ENCODE peak calls at places on chromosomes 12 and 14, in ten cellular contexts. X, Y, Q, D, K, O, B, N, C and J are unnamed samples. For H4K20me1, the result is how much of the 10 kb centered on the place peaks cover.

GRCh38 chr12:92055877-92056276 is 89.8 kb downstream of the BTG1 start:
- DNase-seq in B (no peak), X (no peak), K (no peak), D (no peak), C (no peak), N (no peak), Q (no peak), O (peak), Y (no peak), J (peak)

GRCh38 chr12:92493816-92494215 is 209.0 kb upstream of the PLEKHG7 start:
- DNase-seq in O (no peak), B (no peak), D (peak), Y (no peak), C (no peak), N (no peak), K (no peak), X (peak), Q (no peak), J (peak)

GRCh38 chr14:100857196-100857922 is 31.4 kb downstream of the MEG3 start:
- DNase-seq in B (no peak), O (no peak), K (no peak), D (no peak), N (no peak), Y (no peak), C (no peak), X (no peak), Q (no peak), J (no peak)

GRCh38 chr12:110249716-110250225 is 31.3 kb upstream of the ATP2A2 start:
- DNase-seq in B (no peak), K (no peak), N (no peak), Y (no peak), X (no peak), C (no peak), Q (no peak), O (no peak), D (no peak), J (no peak)

GRCh38 chr14:76929927-76930326 is 98.6 kb downstream of the IRF2BPL start:
- DNase-seq in Y (no peak), Q (no peak), D (no peak), C (no peak), X (peak), O (no peak), K (no peak), B (peak), N (no peak), J (peak)

GRCh38 chr14:91374897-91375747 is 42.5 kb downstream of the CCDC88C start:
- DNase-seq in Y (peak), B (no peak), Q (no peak), N (no peak), O (no peak), X (no peak), D (no peak), K (no peak), C (peak), J (peak)

GRCh38 chr14:61690039-61690438 is 5.3 kb upstream of the HIF1A start:
- DNase-seq in Q (no peak), D (peak), K (no peak), B (no peak), O (no peak), C (no peak), X (peak), N (no peak), Y (no peak), J (no peak)

GRCh38 chr12:111224196-111225066 is 144.5 kb downstream of the PHETA1 start:
- DNase-seq in O (no peak), Q (no peak), N (no peak), B (no peak), Y (no peak), X (no peak), C (peak), D (no peak), K (no peak), J (no peak)

GRCh38 chr12:20601668-20602280 is 93.4 kb upstream of the SLCO1C1 start:
- DNase-seq in Y (peak), B (no peak), K (peak), C (peak), D (peak), O (no peak), Q (peak), X (peak), N (no peak), J (peak)

GRCh38 chr12:105235747-105236476 is at the start of gene APPL2:
- DNase-seq in O (peak), C (peak), N (no peak), Q (peak), Y (peak), D (peak), K (peak), B (peak), X (peak), J (peak)

GRCh38 chr12:29944269-29945000 is 160.7 kb upstream of the TMTC1 start:
- DNase-seq in K (no peak), O (no peak), Y (no peak), C (no peak), X (no peak), N (no peak), D (no peak), Q (peak), B (no peak), J (no peak)

GRCh38 chr12:74334770-74335169 is 202.9 kb upstream of the ATXN7L3B start:
- DNase-seq in K (peak), B (no peak), Q (peak), C (no peak), N (no peak), X (no peak), Y (no peak), O (no peak), D (peak), J (no peak)

GRCh38 chr14:52885230-52885629 is 65.6 kb downstream of the FERMT2 start:
- DNase-seq in B (no peak), K (no peak), Y (no peak), Q (peak), O (no peak), X (peak), D (peak), C (no peak), N (no peak), J (no peak)

GRCh38 chr14:89707086-89707485 is 247.4 kb downstream of the EFCAB11 start:
- DNase-seq in D (no peak), K (no peak), X (no peak), C (no peak), Q (no peak), Y (no peak), O (no peak), B (no peak), N (no peak), J (no peak)

GRCh38 chr14:83425138-83425537 is 1891.5 kb upstream of the SEL1L start:
- DNase-seq in N (no peak), Y (no peak), C (no peak), Q (peak), D (peak), B (no peak), K (no peak), O (no peak), X (peak), J (no peak)

GRCh38 chr12:85920324-85920947 is 46.3 kb downstream of the NTS start:
- DNase-seq in C (peak), O (no peak), Q (peak), D (peak), N (no peak), K (peak), B (peak), X (peak), Y (peak), J (peak)

GRCh38 chr14:75295061-75295461 is 16.4 kb downstream of the FOS start:
- DNase-seq in D (peak), B (peak), K (no peak), Y (peak), X (peak), O (peak), Q (peak), N (no peak), C (no peak), J (no peak)

GRCh38 chr12:67881565-67881964 is 107.7 kb upstream of the IFNG-AS1 start:
- DNase-seq in B (no peak), X (no peak), D (no peak), K (no peak), Y (no peak), Q (no peak), C (no peak), O (no peak), N (peak), J (no peak)

GRCh38 chr14:33646692-33647260 is 304.1 kb downstream of the EGLN3 start:
- DNase-seq in D (peak), Y (no peak), X (peak), C (no peak), O (no peak), N (peak), B (no peak), K (no peak), Q (peak), J (no peak)

GRCh38 chr12:127810026-127810425 is 456.9 kb upstream of the TMEM132C start:
- DNase-seq in B (no peak), N (no peak), X (peak), C (no peak), O (no peak), D (no peak), K (no peak), Q (peak), Y (no peak), J (no peak)

GRCh38 chr12:92496790-92497189 is 206.0 kb upstream of the PLEKHG7 start:
- DNase-seq in X (no peak), C (no peak), B (no peak), Y (no peak), Q (no peak), O (no peak), N (no peak), D (no peak), K (no peak), J (peak)

GRCh38 chr12:122399254-122399591 is 23.2 kb downstream of the CLIP1 start:
- DNase-seq in N (no peak), X (no peak), Q (no peak), K (no peak), C (no peak), Y (no peak), O (no peak), B (peak), D (peak), J (no peak)

GRCh38 chr12:122392411-122392810 is 30.1 kb downstream of the CLIP1 start:
- DNase-seq in K (no peak), C (no peak), N (no peak), Y (no peak), X (no peak), B (no peak), O (no peak), Q (no peak), D (no peak), J (no peak)

GRCh38 chr12:122393822-122394221 is 28.6 kb downstream of the CLIP1 start:
- DNase-seq in X (no peak), N (no peak), Q (no peak), K (no peak), C (no peak), B (no peak), O (no peak), Y (no peak), D (no peak), J (no peak)

GRCh38 chr12:122394626-122395194 is 27.8 kb downstream of the CLIP1 start:
- DNase-seq in Q (peak), N (no peak), X (peak), C (no peak), B (no peak), Y (no peak), D (no peak), O (no peak), K (no peak), J (no peak)

DNA sequence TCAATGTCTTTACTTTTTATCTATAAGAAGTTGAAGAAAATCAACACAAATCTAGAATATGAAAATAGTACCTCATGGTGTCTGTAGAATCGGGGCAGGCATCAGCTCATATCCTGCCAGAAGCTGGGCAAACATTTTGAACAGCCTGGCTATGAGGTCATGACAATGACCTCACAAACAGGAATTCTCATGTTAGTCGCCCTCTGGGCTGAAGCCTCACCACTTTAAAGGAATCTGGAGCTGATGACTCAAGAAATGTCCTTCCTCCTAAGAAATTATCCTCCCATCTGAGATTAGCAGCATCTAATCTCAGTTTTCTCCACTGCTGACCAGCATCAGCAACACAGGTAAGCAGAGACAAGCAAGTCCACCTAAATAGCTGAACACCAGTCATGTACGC is 27.1 kb downstream of the CLIP1 start:
- DNase-seq in O (no peak), B (no peak), X (peak), K (peak), N (no peak), Q (peak), C (no peak), Y (no peak), D (peak), J (no peak)
- H3K27ac ChIP-seq in O (no peak), B (no peak), X (peak), K (no peak), N (no peak), Q (peak), C (no peak), Y (no peak), D (peak), J (no peak)

GRCh38 chr14:68971411-68972035 is 7.6 kb downstream of the ACTN1 start:
- DNase-seq in O (no peak), X (no peak), B (no peak), N (no peak), Q (no peak), C (no peak), Y (no peak), D (no peak), K (no peak), J (no peak)

GRCh38 chr14:68972507-68973272 is 6.4 kb downstream of the ACTN1 start:
- DNase-seq in K (no peak), Y (no peak), N (no peak), D (peak), Q (peak), B (no peak), X (no peak), C (no peak), O (no peak), J (no peak)

GRCh38 chr14:68969278-68969677 is 9.8 kb downstream of the ACTN1 start:
- DNase-seq in O (no peak), X (no peak), K (no peak), Q (no peak), D (no peak), B (no peak), Y (no peak), C (no peak), N (no peak), J (no peak)

GRCh38 chr14:68970096-68970612 is 8.9 kb downstream of the ACTN1 start:
- DNase-seq in B (no peak), Q (no peak), D (no peak), C (no peak), X (no peak), Y (no peak), N (no peak), K (no peak), O (no peak), J (peak)

DNA sequence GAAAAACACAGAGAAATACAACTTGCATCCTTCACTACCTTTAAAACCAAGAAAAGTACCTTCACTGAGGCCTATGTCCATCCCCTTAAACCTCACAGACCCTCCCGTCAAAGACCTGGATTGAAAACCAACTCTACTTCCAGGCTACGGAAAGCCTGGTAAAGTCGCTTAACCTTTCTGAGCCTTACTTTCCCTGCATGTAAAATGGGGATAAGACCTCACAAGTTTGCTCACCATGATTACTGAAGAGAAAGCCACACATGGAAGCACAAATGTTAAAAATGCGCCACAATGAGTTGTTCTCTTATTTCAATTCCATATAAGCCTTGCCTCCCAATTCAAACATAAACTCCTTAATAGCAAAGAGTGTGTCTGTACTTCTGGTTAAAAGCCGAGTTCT is 8.4 kb downstream of the ACTN1 start:
- DNase-seq in D (no peak), K (no peak), N (no peak), B (no peak), C (no peak), O (no peak), X (no peak), Y (no peak), Q (no peak), J (no peak)
- H4K20me1 ChIP-seq in D (half or more), K (under half), N (half or more), B (under half), C (under half), O (half or more), X (half or more), Y (half or more), Q (under half), J (under half)

DNA sequence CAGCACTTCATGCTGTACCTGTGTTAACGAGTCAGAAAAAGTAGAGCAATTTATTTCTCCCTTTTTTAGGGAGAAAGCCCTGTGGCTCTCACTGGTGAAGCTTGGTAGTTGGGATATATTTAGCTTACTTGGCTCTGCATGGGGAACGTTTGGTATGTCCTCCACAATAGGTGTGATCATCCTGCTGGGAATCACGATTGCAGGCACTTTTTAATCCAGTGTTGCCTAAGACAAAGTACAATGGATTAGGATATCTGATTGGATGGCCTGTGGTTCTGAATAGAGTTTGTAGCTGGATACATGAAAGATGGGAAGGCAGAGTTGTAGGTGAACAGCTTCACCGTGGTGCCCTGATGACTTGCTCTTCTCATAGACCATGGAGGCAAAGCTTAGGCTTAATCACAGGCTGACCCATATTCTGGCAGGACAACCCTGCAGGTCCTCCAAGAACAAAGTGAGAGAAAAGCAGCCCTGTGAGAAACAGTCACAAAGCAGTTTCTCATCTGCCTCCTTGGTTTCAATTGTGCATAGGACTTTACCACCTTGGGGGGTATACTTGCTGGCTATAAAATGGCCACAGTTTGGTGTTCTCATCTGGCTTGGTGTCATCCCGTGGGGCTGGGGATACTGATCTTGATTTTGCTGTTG is 7.5 kb downstream of the RESF1 start:
- DNase-seq in X (no peak), K (no peak), Q (no peak), B (no peak), N (no peak), Y (peak), D (no peak), O (no peak), C (no peak), J (no peak)
- H3K27ac ChIP-seq in X (no peak), K (no peak), Q (no peak), B (no peak), N (no peak), Y (peak), D (no peak), O (no peak), C (no peak), J (no peak)

GRCh38 chr12:50546441-50547318 is 41.9 kb downstream of the DIP2B start:
- DNase-seq in X (peak), K (no peak), B (no peak), C (no peak), N (no peak), D (no peak), O (no peak), Q (no peak), Y (no peak), J (no peak)

GRCh38 chr12:50545213-50545612 is 40.4 kb downstream of the DIP2B start:
- DNase-seq in K (no peak), X (no peak), B (no peak), C (no peak), Y (no peak), O (no peak), D (no peak), N (no peak), Q (no peak), J (no peak)

GRCh38 chr12:50542448-50542847 is 37.7 kb downstream of the DIP2B start:
- DNase-seq in B (no peak), Y (no peak), N (peak), Q (no peak), K (peak), D (peak), X (peak), C (no peak), O (peak), J (no peak)

GRCh38 chr12:50547742-50548141 is 43.0 kb downstream of the DIP2B start:
- DNase-seq in O (no peak), N (no peak), K (no peak), Y (no peak), C (no peak), X (no peak), D (no peak), Q (no peak), B (no peak), J (no peak)

DNA sequence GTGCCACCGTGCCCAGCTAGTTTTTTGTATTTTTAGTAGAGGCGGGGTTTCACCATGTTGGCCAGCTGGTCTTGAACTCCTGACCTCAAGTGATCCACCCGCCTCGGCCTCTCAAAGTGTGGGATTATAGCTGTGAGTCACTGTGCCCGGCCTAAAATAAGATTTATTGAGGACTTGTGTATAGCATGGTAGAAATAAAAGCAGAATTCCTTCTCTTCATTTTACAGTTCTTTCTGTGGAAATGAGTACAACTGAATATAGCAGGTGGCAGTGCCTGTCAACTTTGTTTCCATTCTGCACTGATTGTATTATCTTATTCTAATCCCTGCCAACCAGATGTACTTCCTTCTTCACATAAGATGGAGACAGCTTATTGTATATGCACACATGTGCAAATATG is 41.0 kb downstream of the DIP2B start:
- DNase-seq in O (peak), X (peak), B (no peak), D (no peak), C (no peak), Q (no peak), K (no peak), N (no peak), Y (no peak), J (no peak)
- H4K20me1 ChIP-seq in O (under half), X (under half), B (under half), D (under half), C (under half), Q (under half), K (under half), N (under half), Y (under half), J (under half)

DNA sequence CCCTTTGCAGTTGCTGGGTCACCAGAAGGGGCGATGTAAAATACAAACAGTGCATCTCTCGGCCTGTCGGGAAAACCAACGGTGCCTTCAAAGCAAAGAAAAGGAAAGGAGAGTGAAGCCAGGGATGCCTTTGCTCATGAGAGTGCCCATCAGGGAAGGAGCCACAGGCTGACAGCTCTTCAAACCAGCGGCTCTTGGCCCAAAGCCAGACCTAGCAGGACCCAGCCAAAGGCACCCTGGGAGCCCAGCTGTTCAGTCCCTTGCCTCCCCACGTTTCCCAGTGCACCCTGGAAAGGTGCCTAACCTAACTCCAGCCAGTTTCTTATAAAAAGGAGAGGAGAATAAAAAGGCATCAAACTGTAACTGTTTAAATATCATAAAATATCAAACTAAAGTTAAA is 29.2 kb downstream of the PRMT8 start:
- DNase-seq in B (no peak), Y (no peak), O (no peak), Q (no peak), X (no peak), D (no peak), C (no peak), K (no peak), N (no peak), J (no peak)
- H3K27ac ChIP-seq in B (no peak), Y (no peak), O (no peak), Q (no peak), X (no peak), D (no peak), C (no peak), K (no peak), N (no peak), J (no peak)

GRCh38 chr12:123979566-123979965 is 6.6 kb downstream of the ZNF664 start:
- DNase-seq in N (no peak), Q (no peak), D (no peak), Y (no peak), X (no peak), O (no peak), K (no peak), B (no peak), C (no peak), J (no peak)
- H4K20me1 ChIP-seq in N (under half), Q (under half), D (under half), Y (half or more), X (under half), O (under half), K (under half), B (under half), C (under half), J (under half)